ENCODE peak calls at places on chromosome 16, in ten cellular contexts. M is AG09309, B is nephron progenitor cell, O is breast epithelium, H is neural crest cell, Q is lung, S is pancreas, F is NB4, V is SK-N-SH, G is tibial artery. A is an unnamed sample.

GRCh38 chr16:57576429-57576870 is 34.0 kb downstream of the ADGRG5 start:
- DNase-seq in M (peak), B (peak), Q (peak), H (peak), G (peak), O (peak), V (peak), S (peak), F (peak), A (peak)

GRCh38 chr16:74199842-74200124 is 96.8 kb upstream of the PSMD7 start:
- DNase-seq in G (no peak), V (no peak), Q (no peak), B (no peak), H (no peak), M (no peak), F (no peak), O (no peak), S (no peak), A (no peak)

GRCh38 chr16:85829751-85830445 is 30.4 kb downstream of the COX4I1 start:
- DNase-seq in G (peak), M (no peak), H (no peak), V (no peak), B (no peak), Q (no peak), S (peak), F (peak), O (no peak), A (no peak)

GRCh38 chr16:85172465-85173071 is 60.3 kb upstream of the CIBAR2 start:
- DNase-seq in Q (no peak), F (peak), V (peak), M (no peak), O (no peak), S (no peak), G (no peak), B (peak), H (no peak), A (no peak)

GRCh38 chr16:15879255-15879804 is 9.1 kb downstream of the CEP20 start:
- DNase-seq in O (no peak), B (no peak), Q (no peak), M (peak), F (peak), H (no peak), V (no peak), G (no peak), S (no peak), A (no peak)

GRCh38 chr16:81564368-81565060 is 119.9 kb downstream of the CMIP start:
- DNase-seq in S (no peak), O (no peak), B (no peak), V (no peak), H (no peak), F (no peak), Q (no peak), G (no peak), M (no peak), A (no peak)

GRCh38 chr16:14057878-14058382 is 13.2 kb upstream of the MRTFB start:
- DNase-seq in F (no peak), B (no peak), O (peak), S (no peak), G (peak), M (no peak), H (no peak), V (no peak), Q (no peak), A (no peak)

GRCh38 chr16:87936375-87937230 is at the start of gene CA5A:
- DNase-seq in S (no peak), H (no peak), O (no peak), Q (no peak), V (no peak), B (no peak), F (no peak), G (no peak), M (no peak), A (no peak)

GRCh38 chr16:61900482-61900881 is 135.8 kb downstream of the CDH8 start:
- DNase-seq in G (no peak), V (no peak), M (peak), Q (no peak), F (no peak), B (no peak), O (no peak), S (no peak), H (no peak), A (no peak)

GRCh38 chr16:17194190-17194780 is 276.5 kb downstream of the XYLT1 start:
- DNase-seq in G (peak), M (no peak), V (peak), Q (peak), B (peak), H (peak), O (no peak), S (peak), F (peak), A (peak)

GRCh38 chr16:62068747-62069146 is 32.5 kb upstream of the CDH8 start:
- DNase-seq in V (peak), Q (no peak), B (no peak), O (no peak), H (no peak), F (peak), G (no peak), M (no peak), S (no peak), A (no peak)

GRCh38 chr16:69073181-69073669 is 32.2 kb upstream of the HAS3 start:
- DNase-seq in M (peak), V (no peak), G (no peak), S (peak), F (no peak), O (no peak), B (no peak), Q (peak), H (no peak), A (no peak)

GRCh38 chr16:75019586-75019985 is 20.8 kb downstream of the ZNRF1 start:
- DNase-seq in B (no peak), Q (no peak), V (no peak), G (no peak), H (no peak), M (no peak), S (no peak), O (no peak), F (no peak), A (no peak)

GRCh38 chr16:24906199-24906808 is 60.5 kb downstream of the SLC5A11 start:
- DNase-seq in F (peak), S (no peak), O (no peak), Q (no peak), G (no peak), M (no peak), B (no peak), H (no peak), V (no peak), A (no peak)
- TF ChIP-seq CTCF in F (peak), S (peak), O (peak), Q (no peak), G (no peak), M (peak), B (peak), H (peak), V (peak), A (peak)

GRCh38 chr16:30430428-30430970 is 669 bp upstream of the DCTPP1 start:
- DNase-seq in B (peak), Q (no peak), S (no peak), G (no peak), V (peak), H (no peak), F (no peak), M (no peak), O (no peak), A (no peak)
- TF ChIP-seq CTCF in B (no peak), Q (no peak), S (no peak), G (no peak), V (no peak), H (peak), F (no peak), M (no peak), O (no peak), A (no peak)

DNA sequence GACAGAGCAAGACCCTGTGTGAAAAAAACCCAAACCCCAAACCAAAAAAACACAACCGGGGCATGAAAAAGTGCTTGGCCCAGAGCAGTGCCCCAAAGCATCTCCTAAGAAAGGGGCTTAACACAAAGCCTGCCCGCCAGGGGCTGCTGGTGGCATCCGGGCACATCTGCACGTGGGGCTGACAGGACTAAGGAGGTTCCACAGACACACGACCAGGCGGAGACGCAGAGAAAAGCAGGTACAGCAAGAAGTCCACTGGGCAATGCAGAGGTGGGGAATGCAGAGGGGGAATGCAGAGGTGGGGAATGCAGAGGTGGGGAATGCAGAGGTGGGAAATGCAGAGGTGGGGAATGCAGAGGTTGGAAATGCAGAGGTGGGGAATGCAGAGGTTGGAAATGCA is 109.2 kb downstream of the ZNF778 start:
- DNase-seq in S (peak), B (no peak), H (no peak), V (no peak), G (no peak), Q (no peak), M (no peak), F (no peak), O (no peak), A (no peak)
- TF ChIP-seq CTCF in S (no peak), B (no peak), H (no peak), V (no peak), G (no peak), Q (no peak), M (no peak), F (no peak), O (no peak), A (no peak)

DNA sequence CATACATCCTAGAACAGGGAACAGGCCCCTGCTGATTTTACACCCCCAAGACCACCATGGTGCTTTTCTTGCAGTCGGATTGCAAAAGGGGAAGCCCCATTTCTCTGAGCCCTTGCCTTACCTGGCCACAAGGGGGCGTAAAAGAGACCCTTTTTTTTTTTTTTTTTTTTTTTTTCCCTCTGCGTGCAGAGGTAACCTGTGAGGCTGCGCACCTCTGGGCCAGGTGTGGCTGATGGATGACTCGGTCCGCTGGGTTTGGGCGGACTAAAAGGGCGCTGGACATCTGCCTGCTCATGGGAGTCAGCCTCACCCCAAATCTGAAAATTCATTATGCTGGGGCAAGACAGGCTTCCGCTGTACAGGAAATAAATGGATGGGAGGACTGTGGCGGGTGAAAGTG is 281.0 kb downstream of the CBLN1 start:
- DNase-seq in M (no peak), G (no peak), V (no peak), B (peak), Q (no peak), S (no peak), F (no peak), H (no peak), O (no peak), A (no peak)
- TF ChIP-seq CTCF in M (peak), G (no peak), V (peak), B (peak), Q (no peak), S (peak), F (peak), H (peak), O (no peak), A (peak)

DNA sequence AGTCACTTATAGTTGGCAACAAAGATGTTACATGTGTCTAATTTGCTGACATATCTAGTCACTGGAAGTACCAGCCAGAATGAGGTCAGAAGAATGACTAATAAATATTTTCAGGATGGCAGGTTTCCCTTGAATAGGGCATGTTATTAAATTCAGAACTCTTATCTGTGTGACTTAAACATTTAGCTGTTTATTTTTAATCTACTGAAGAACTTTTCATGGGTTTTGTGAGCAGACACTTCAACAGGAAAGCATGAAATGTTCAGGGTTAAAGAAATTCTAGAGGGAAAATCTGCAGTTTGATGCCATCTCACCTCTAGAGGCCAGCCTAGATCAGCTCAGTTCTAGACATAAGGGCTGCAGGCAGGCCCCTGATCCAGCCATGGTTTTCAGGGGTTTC is 13.2 kb downstream of the JPT2 start:
- DNase-seq in Q (no peak), G (no peak), V (no peak), F (no peak), M (no peak), H (no peak), S (no peak), B (no peak), O (no peak), A (no peak)
- TF ChIP-seq CTCF in Q (no peak), G (no peak), V (peak), F (no peak), M (peak), H (no peak), S (no peak), B (no peak), O (no peak), A (no peak)

DNA sequence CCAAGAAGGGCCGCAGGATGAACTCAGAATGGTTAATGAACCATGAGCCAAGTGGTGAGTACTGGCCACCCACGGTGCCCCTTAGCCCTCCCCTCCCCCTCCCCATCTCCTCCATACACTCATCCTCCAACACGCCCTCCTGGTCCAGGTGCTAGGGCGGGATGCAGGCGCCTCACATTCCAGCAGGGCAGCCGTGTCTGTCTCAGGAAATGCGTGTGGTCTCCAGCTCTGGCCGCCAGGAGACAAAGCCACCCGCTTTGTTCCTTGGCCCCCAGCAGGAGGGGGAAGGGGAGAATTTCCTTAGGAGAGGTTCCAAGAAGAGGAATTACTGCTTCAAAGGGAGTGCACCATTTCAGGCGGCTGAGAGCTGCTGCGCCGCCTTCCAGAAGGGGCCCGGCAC is 29.8 kb upstream of the RMI2 start:
- DNase-seq in O (no peak), S (no peak), G (no peak), Q (no peak), F (no peak), H (peak), M (no peak), B (peak), V (no peak), A (peak)
- TF ChIP-seq CTCF in O (no peak), S (no peak), G (no peak), Q (no peak), F (no peak), H (peak), M (no peak), B (peak), V (no peak), A (peak)

GRCh38 chr16:28139530-28139929 is 72.2 kb downstream of the XPO6 start:
- DNase-seq in O (no peak), B (no peak), F (no peak), S (no peak), M (no peak), G (no peak), V (no peak), H (no peak), Q (no peak), A (no peak)

GRCh38 chr16:28136751-28137434 is 73.4 kb upstream of the GSG1L start:
- DNase-seq in M (no peak), Q (no peak), B (no peak), O (no peak), V (no peak), H (no peak), S (no peak), G (no peak), F (no peak), A (no peak)

GRCh38 chr16:28146536-28146935 is 65.2 kb downstream of the XPO6 start:
- DNase-seq in G (no peak), Q (no peak), S (no peak), V (no peak), O (no peak), M (no peak), B (no peak), H (no peak), F (no peak), A (no peak)

DNA sequence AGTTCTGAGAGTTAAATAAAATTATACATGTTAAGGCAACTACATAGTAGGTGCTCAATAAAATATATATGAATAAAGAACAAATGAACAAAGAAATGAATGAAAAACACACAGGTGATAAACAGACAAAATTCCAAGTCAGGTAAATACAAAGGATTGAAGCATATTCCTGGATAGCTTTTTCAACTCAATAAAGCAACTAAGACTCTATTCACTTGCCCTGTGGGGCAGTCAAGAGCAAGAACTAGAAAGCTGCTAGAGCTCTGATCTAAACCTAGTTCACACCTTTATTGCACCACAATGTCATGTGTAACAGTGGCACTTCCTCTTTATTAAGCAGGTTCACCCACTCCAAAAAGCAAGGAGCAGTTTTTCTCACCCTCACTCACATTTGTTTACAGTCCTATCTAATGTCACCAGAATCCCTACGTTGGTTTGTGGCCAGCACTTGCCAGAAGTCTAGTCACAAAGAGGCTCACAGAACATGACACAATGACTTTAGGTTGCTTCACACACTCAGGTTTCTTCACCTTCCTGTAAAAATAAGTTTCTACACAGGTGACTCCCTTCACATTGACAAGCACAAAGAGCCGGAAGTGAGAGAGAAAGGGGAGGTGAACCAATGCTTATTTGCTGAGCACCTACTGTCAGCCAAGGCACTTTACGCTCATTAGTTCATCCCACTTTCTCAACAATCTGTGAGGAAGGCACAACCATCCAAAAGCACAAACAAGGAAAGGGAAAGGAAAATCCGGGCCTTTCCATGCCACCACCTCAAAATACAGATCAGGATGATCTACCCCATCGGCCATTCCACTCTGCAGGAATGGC is 70.8 kb downstream of the XPO6 start:
- DNase-seq in S (no peak), V (no peak), M (no peak), B (no peak), Q (peak), H (no peak), F (peak), G (no peak), O (peak), A (no peak)
- TF ChIP-seq CTCF in S (no peak), V (no peak), M (no peak), B (no peak), Q (no peak), H (no peak), F (no peak), G (no peak), O (no peak), A (no peak)

A was measured in endothelial cell.